ENCODE peak calls at places on chromosome 6, in eight cellular contexts. One of them, this sample, is unnamed.

GRCh38 chr6:84645563-84646266 is 118.7 kb downstream of the TBX18 start:
- DNase-seq in fibroblast of lung: peak
- DNase-seq in GM12878: no peak
- DNase-seq in neural progenitor cell: no peak
- DNase-seq in OCI-LY7: no peak
- DNase-seq in HCT116: no peak
- DNase-seq in PC-3: peak
- DNase-seq in endothelial cell of umbilical vein: peak
- DNase-seq in this sample: no peak

GRCh38 chr6:156741287-156742073 is 35.7 kb upstream of the ARID1B start:
- DNase-seq in fibroblast of lung: no peak
- DNase-seq in GM12878: no peak
- DNase-seq in neural progenitor cell: no peak
- DNase-seq in OCI-LY7: no peak
- DNase-seq in HCT116: no peak
- DNase-seq in PC-3: no peak
- DNase-seq in endothelial cell of umbilical vein: no peak
- DNase-seq in this sample: no peak

GRCh38 chr6:50452001-50452400 is 261.3 kb upstream of the TFAP2D start:
- DNase-seq in fibroblast of lung: no peak
- DNase-seq in GM12878: no peak
- DNase-seq in neural progenitor cell: no peak
- DNase-seq in OCI-LY7: no peak
- DNase-seq in HCT116: no peak
- DNase-seq in PC-3: no peak
- DNase-seq in endothelial cell of umbilical vein: no peak
- DNase-seq in this sample: no peak

GRCh38 chr6:56361812-56362211 is 114.4 kb upstream of the COL21A1 start:
- DNase-seq in fibroblast of lung: no peak
- DNase-seq in GM12878: no peak
- DNase-seq in neural progenitor cell: no peak
- DNase-seq in OCI-LY7: no peak
- DNase-seq in HCT116: no peak
- DNase-seq in PC-3: peak
- DNase-seq in endothelial cell of umbilical vein: peak
- DNase-seq in this sample: no peak

GRCh38 chr6:108800510-108800909 is 47.7 kb upstream of the ARMC2 start:
- DNase-seq in fibroblast of lung: no peak
- DNase-seq in GM12878: no peak
- DNase-seq in neural progenitor cell: no peak
- DNase-seq in OCI-LY7: no peak
- DNase-seq in HCT116: no peak
- DNase-seq in PC-3: no peak
- DNase-seq in endothelial cell of umbilical vein: no peak
- DNase-seq in this sample: peak

GRCh38 chr6:140153703-140154102 is 779.3 kb upstream of the CITED2 start:
- DNase-seq in fibroblast of lung: peak
- DNase-seq in GM12878: no peak
- DNase-seq in neural progenitor cell: no peak
- DNase-seq in OCI-LY7: no peak
- DNase-seq in HCT116: no peak
- DNase-seq in PC-3: no peak
- DNase-seq in endothelial cell of umbilical vein: no peak
- DNase-seq in this sample: no peak

GRCh38 chr6:170117111-170117972 is 173.5 kb downstream of the DLL1 start:
- DNase-seq in fibroblast of lung: no peak
- DNase-seq in GM12878: no peak
- DNase-seq in neural progenitor cell: no peak
- DNase-seq in OCI-LY7: no peak
- DNase-seq in HCT116: no peak
- DNase-seq in PC-3: no peak
- DNase-seq in endothelial cell of umbilical vein: no peak
- DNase-seq in this sample: no peak

GRCh38 chr6:149563928-149564325 is 2.2 kb upstream of the GINM1 start:
- DNase-seq in fibroblast of lung: no peak
- DNase-seq in GM12878: no peak
- DNase-seq in neural progenitor cell: no peak
- DNase-seq in OCI-LY7: no peak
- DNase-seq in HCT116: no peak
- DNase-seq in PC-3: no peak
- DNase-seq in endothelial cell of umbilical vein: no peak
- DNase-seq in this sample: no peak

GRCh38 chr6:8029243-8029870 is 34.8 kb downstream of the BLOC1S5 start:
- DNase-seq in fibroblast of lung: no peak
- DNase-seq in GM12878: no peak
- DNase-seq in neural progenitor cell: peak
- DNase-seq in OCI-LY7: no peak
- DNase-seq in HCT116: no peak
- DNase-seq in PC-3: no peak
- DNase-seq in endothelial cell of umbilical vein: peak
- DNase-seq in this sample: no peak

DNA sequence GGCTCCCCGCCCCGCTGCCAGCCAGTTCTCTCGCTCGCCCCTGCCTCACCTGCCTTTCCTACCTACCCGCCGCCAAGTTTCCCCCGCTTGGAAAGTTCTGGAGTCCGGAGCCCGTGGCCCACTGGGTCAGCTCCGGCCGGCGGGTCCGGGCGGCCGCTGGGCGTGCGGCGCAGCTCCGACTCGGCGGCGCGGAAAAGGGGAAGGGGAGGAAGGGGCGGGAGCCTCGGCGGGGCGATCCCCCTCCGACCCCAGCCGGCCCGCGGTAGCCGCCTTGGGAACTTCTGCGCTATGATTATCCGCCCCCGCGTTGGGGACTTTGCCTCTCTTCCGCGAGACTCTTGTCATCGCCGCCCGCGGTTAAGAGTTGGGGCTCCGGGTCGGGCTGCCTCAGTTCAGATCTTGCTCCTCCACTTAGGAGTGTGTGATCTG is 31.0 kb downstream of the SF3B5 start:
- DNase-seq in fibroblast of lung: no peak
- DNase-seq in GM12878: no peak
- DNase-seq in neural progenitor cell: peak
- DNase-seq in OCI-LY7: peak
- DNase-seq in HCT116: no peak
- DNase-seq in PC-3: no peak
- DNase-seq in endothelial cell of umbilical vein: no peak
- DNase-seq in this sample: no peak
- H2AFZ ChIP-seq in fibroblast of lung: peak
- H2AFZ ChIP-seq in GM12878: peak
- H2AFZ ChIP-seq in neural progenitor cell: peak
- H2AFZ ChIP-seq in OCI-LY7: peak
- H2AFZ ChIP-seq in HCT116: peak
- H2AFZ ChIP-seq in PC-3: peak
- H2AFZ ChIP-seq in endothelial cell of umbilical vein: peak
- H2AFZ ChIP-seq in this sample: peak

DNA sequence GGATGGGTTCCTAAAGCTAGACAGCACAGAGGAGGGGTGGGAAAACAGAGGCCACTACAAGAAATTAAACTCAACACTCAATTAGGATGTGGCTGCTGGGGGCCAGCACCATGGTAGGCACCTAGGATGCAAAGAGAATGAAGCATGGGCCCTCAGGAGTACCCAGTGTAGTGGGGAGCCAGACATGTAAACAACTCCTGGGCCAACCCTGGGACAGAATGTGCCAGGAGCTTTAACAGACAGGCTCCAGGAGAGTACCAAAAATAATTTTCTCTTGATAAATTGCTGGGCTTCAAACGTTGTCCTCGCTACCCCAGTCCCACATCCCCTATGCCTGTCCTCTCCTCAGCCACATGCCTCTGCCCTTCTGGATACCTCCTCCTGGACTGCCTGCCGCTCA is 1.7 kb downstream of the TMEM151B start:
- DNase-seq in fibroblast of lung: no peak
- DNase-seq in GM12878: no peak
- DNase-seq in neural progenitor cell: no peak
- DNase-seq in OCI-LY7: no peak
- DNase-seq in HCT116: no peak
- DNase-seq in PC-3: no peak
- DNase-seq in endothelial cell of umbilical vein: no peak
- DNase-seq in this sample: peak
- H2AFZ ChIP-seq in fibroblast of lung: no peak
- H2AFZ ChIP-seq in GM12878: no peak
- H2AFZ ChIP-seq in neural progenitor cell: no peak
- H2AFZ ChIP-seq in OCI-LY7: no peak
- H2AFZ ChIP-seq in HCT116: no peak
- H2AFZ ChIP-seq in PC-3: no peak
- H2AFZ ChIP-seq in endothelial cell of umbilical vein: no peak
- H2AFZ ChIP-seq in this sample: no peak

GRCh38 chr6:129606664-129607063 is 103.3 kb downstream of the ARHGAP18 start:
- DNase-seq in fibroblast of lung: peak
- DNase-seq in GM12878: peak
- DNase-seq in neural progenitor cell: no peak
- DNase-seq in OCI-LY7: no peak
- DNase-seq in HCT116: no peak
- DNase-seq in PC-3: no peak
- DNase-seq in endothelial cell of umbilical vein: no peak
- DNase-seq in this sample: peak

GRCh38 chr6:129605962-129606361 is 104.0 kb downstream of the ARHGAP18 start:
- DNase-seq in fibroblast of lung: no peak
- DNase-seq in GM12878: no peak
- DNase-seq in neural progenitor cell: no peak
- DNase-seq in OCI-LY7: no peak
- DNase-seq in HCT116: no peak
- DNase-seq in PC-3: no peak
- DNase-seq in endothelial cell of umbilical vein: no peak
- DNase-seq in this sample: no peak

GRCh38 chr6:129607581-129608186 is 102.3 kb downstream of the ARHGAP18 start:
- DNase-seq in fibroblast of lung: peak
- DNase-seq in GM12878: no peak
- DNase-seq in neural progenitor cell: peak
- DNase-seq in OCI-LY7: no peak
- DNase-seq in HCT116: no peak
- DNase-seq in PC-3: no peak
- DNase-seq in endothelial cell of umbilical vein: no peak
- DNase-seq in this sample: no peak

GRCh38 chr6:129609635-129610034 is 100.3 kb downstream of the ARHGAP18 start:
- DNase-seq in fibroblast of lung: no peak
- DNase-seq in GM12878: no peak
- DNase-seq in neural progenitor cell: no peak
- DNase-seq in OCI-LY7: no peak
- DNase-seq in HCT116: no peak
- DNase-seq in PC-3: no peak
- DNase-seq in endothelial cell of umbilical vein: no peak
- DNase-seq in this sample: no peak

DNA sequence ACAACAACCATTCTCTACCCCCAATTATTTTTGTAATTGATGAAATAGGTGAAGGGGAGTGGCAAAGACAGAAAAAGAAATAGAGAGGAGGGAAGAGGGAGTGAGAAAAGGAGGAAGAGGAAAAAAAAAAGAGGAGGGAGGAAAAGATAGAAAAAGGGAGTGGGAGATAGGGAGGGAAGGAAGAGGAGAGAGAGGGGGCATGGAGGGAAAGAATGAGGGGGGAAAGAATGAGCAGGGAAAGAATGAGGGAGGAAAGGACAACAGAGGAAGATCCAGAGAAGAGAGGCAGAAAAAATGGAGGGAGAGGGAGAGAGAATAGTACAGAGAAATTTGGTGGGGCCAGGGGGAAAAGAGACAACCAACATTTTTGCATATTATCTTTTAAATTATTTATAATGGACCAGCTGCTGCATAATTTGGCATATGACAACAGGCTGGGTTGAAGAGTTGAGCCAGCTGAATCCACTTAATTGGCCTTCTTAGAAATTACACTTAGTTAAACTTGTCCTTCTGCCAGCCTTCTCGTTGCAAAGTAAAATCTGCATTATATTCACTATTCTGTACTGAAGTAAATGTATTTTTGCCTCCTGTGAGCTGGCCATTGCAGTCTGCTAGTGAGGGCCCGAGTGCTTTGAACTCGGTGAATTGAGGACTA is 101.0 kb downstream of the ARHGAP18 start:
- DNase-seq in fibroblast of lung: no peak
- DNase-seq in GM12878: no peak
- DNase-seq in neural progenitor cell: no peak
- DNase-seq in OCI-LY7: no peak
- DNase-seq in HCT116: no peak
- DNase-seq in PC-3: no peak
- DNase-seq in endothelial cell of umbilical vein: no peak
- DNase-seq in this sample: no peak
- H2AFZ ChIP-seq in fibroblast of lung: no peak
- H2AFZ ChIP-seq in GM12878: no peak
- H2AFZ ChIP-seq in neural progenitor cell: no peak
- H2AFZ ChIP-seq in OCI-LY7: no peak
- H2AFZ ChIP-seq in HCT116: no peak
- H2AFZ ChIP-seq in PC-3: no peak
- H2AFZ ChIP-seq in endothelial cell of umbilical vein: no peak
- H2AFZ ChIP-seq in this sample: no peak

DNA sequence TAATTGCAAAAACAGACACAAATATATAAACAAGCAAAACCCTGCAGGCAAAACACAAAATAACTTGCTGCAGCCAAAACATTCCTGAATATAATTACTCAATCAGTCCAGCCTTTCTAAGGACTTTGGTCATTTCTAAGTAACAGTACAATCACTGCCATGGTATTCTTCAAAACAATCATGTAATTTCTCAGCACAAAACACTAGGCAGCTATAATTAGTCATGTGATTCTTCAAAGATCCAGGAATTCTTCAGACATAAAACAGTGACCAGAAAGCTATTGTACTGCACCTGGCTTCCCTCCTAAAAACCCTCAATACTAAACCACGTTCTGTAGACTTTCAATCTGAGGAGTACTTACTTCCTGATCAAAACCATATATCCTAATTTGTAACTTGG is 881.1 kb downstream of the EPHA7 start:
- DNase-seq in fibroblast of lung: no peak
- DNase-seq in GM12878: no peak
- DNase-seq in neural progenitor cell: no peak
- DNase-seq in OCI-LY7: no peak
- DNase-seq in HCT116: no peak
- DNase-seq in PC-3: no peak
- DNase-seq in endothelial cell of umbilical vein: peak
- DNase-seq in this sample: no peak
- H2AFZ ChIP-seq in fibroblast of lung: no peak
- H2AFZ ChIP-seq in GM12878: no peak
- H2AFZ ChIP-seq in neural progenitor cell: peak
- H2AFZ ChIP-seq in OCI-LY7: no peak
- H2AFZ ChIP-seq in HCT116: no peak
- H2AFZ ChIP-seq in PC-3: no peak
- H2AFZ ChIP-seq in endothelial cell of umbilical vein: peak
- H2AFZ ChIP-seq in this sample: no peak

GRCh38 chr6:111793711-111794111 is 79.5 kb downstream of the FYN start:
- DNase-seq in fibroblast of lung: no peak
- DNase-seq in GM12878: no peak
- DNase-seq in neural progenitor cell: no peak
- DNase-seq in OCI-LY7: no peak
- DNase-seq in HCT116: no peak
- DNase-seq in PC-3: no peak
- DNase-seq in endothelial cell of umbilical vein: no peak
- DNase-seq in this sample: no peak
- H2AFZ ChIP-seq in fibroblast of lung: no peak
- H2AFZ ChIP-seq in GM12878: peak
- H2AFZ ChIP-seq in neural progenitor cell: no peak
- H2AFZ ChIP-seq in OCI-LY7: no peak
- H2AFZ ChIP-seq in HCT116: no peak
- H2AFZ ChIP-seq in PC-3: no peak
- H2AFZ ChIP-seq in endothelial cell of umbilical vein: no peak
- H2AFZ ChIP-seq in this sample: no peak

DNA sequence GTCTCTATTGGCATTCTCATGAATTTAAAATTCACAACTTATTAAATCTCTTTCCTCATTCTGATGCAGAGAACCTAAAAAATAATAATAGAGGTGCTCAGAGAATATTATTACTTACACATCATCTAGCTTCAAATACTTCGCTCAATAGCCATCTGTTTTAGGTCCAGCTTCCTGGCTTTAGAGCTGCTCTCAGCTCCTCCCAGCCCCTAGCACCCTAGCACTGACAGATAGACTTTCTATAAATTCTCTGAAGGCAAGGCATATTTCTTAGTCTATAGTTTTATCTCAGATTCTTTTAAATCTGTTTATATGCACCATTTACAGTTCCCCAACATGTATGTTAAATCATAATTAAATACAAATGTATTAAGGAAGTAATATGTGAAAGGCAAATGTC is 281.3 kb downstream of the PTPRK start:
- DNase-seq in fibroblast of lung: no peak
- DNase-seq in GM12878: no peak
- DNase-seq in neural progenitor cell: no peak
- DNase-seq in OCI-LY7: no peak
- DNase-seq in HCT116: no peak
- DNase-seq in PC-3: no peak
- DNase-seq in endothelial cell of umbilical vein: peak
- DNase-seq in this sample: no peak
- H2AFZ ChIP-seq in fibroblast of lung: no peak
- H2AFZ ChIP-seq in GM12878: no peak
- H2AFZ ChIP-seq in neural progenitor cell: no peak
- H2AFZ ChIP-seq in OCI-LY7: no peak
- H2AFZ ChIP-seq in HCT116: no peak
- H2AFZ ChIP-seq in PC-3: no peak
- H2AFZ ChIP-seq in endothelial cell of umbilical vein: no peak
- H2AFZ ChIP-seq in this sample: no peak

This sample was measured in osteoblast.